ENCODE peak calls at places on chromosomes 12 and 14, in six cellular contexts. One of them, this sample, is unnamed. For H3K36me3, the result is how much of the 10 kb centered on the place peaks cover.

GRCh38 chr12:52739963-52740362 is 36.6 kb upstream of the KRT77 start:
- DNase-seq in tibial artery: no peak
- DNase-seq in HCT116: no peak
- DNase-seq in IMR-90: no peak
- DNase-seq in mucosa of descending colon: no peak
- DNase-seq in uterus: no peak
- DNase-seq in this sample: no peak

GRCh38 chr12:56634837-56635538 is 4.9 kb upstream of the BAZ2A start:
- DNase-seq in uterus: peak
- DNase-seq in tibial artery: peak
- DNase-seq in HCT116: peak
- DNase-seq in IMR-90: peak
- DNase-seq in mucosa of descending colon: peak
- DNase-seq in this sample: peak

GRCh38 chr12:88172844-88173407 is 30.8 kb downstream of the TMTC3 start:
- DNase-seq in tibial artery: no peak
- DNase-seq in HCT116: no peak
- DNase-seq in IMR-90: peak
- DNase-seq in uterus: no peak
- DNase-seq in mucosa of descending colon: no peak
- DNase-seq in this sample: no peak

GRCh38 chr12:21884942-21885341 is 56.3 kb downstream of the ABCC9 start:
- DNase-seq in uterus: no peak
- DNase-seq in mucosa of descending colon: no peak
- DNase-seq in HCT116: no peak
- DNase-seq in IMR-90: no peak
- DNase-seq in tibial artery: no peak
- DNase-seq in this sample: no peak

GRCh38 chr14:99127651-99128167 is 144.3 kb downstream of the BCL11B start:
- DNase-seq in HCT116: no peak
- DNase-seq in mucosa of descending colon: no peak
- DNase-seq in IMR-90: no peak
- DNase-seq in tibial artery: peak
- DNase-seq in uterus: no peak
- DNase-seq in this sample: no peak

GRCh38 chr12:49703647-49704137 is 3.5 kb downstream of the FMNL3 start:
- DNase-seq in mucosa of descending colon: no peak
- DNase-seq in IMR-90: peak
- DNase-seq in HCT116: no peak
- DNase-seq in tibial artery: no peak
- DNase-seq in uterus: no peak
- DNase-seq in this sample: no peak

GRCh38 chr12:39619316-39619659 is 315 bp downstream of the ABCD2 start:
- DNase-seq in mucosa of descending colon: no peak
- DNase-seq in IMR-90: no peak
- DNase-seq in HCT116: no peak
- DNase-seq in uterus: no peak
- DNase-seq in tibial artery: no peak
- DNase-seq in this sample: no peak

GRCh38 chr12:52836491-52837175 is 2.5 kb upstream of the KRT79 start:
- DNase-seq in uterus: no peak
- DNase-seq in mucosa of descending colon: no peak
- DNase-seq in HCT116: no peak
- DNase-seq in IMR-90: no peak
- DNase-seq in tibial artery: no peak
- DNase-seq in this sample: no peak

GRCh38 chr12:68932123-68932700 is 759 bp downstream of the CPM start:
- DNase-seq in IMR-90: no peak
- DNase-seq in tibial artery: no peak
- DNase-seq in HCT116: no peak
- DNase-seq in uterus: no peak
- DNase-seq in mucosa of descending colon: no peak
- DNase-seq in this sample: no peak

GRCh38 chr12:27309995-27310315 is 22.7 kb upstream of the BMAL2 start:
- DNase-seq in HCT116: no peak
- DNase-seq in tibial artery: no peak
- DNase-seq in uterus: no peak
- DNase-seq in mucosa of descending colon: no peak
- DNase-seq in IMR-90: no peak
- DNase-seq in this sample: no peak

GRCh38 chr12:27303139-27304111 is 29.2 kb upstream of the BMAL2 start:
- DNase-seq in uterus: no peak
- DNase-seq in IMR-90: peak
- DNase-seq in mucosa of descending colon: no peak
- DNase-seq in tibial artery: no peak
- DNase-seq in HCT116: no peak
- DNase-seq in this sample: no peak

GRCh38 chr12:27309293-27309994 is 23.2 kb upstream of the BMAL2 start:
- DNase-seq in HCT116: no peak
- DNase-seq in uterus: no peak
- DNase-seq in tibial artery: no peak
- DNase-seq in mucosa of descending colon: no peak
- DNase-seq in IMR-90: no peak
- DNase-seq in this sample: no peak

GRCh38 chr12:27304856-27305255 is 27.8 kb upstream of the BMAL2 start:
- DNase-seq in mucosa of descending colon: no peak
- DNase-seq in HCT116: no peak
- DNase-seq in uterus: no peak
- DNase-seq in IMR-90: no peak
- DNase-seq in tibial artery: no peak
- DNase-seq in this sample: no peak

GRCh38 chr12:27305673-27306504 is 26.7 kb upstream of the BMAL2 start:
- DNase-seq in HCT116: peak
- DNase-seq in uterus: no peak
- DNase-seq in IMR-90: peak
- DNase-seq in mucosa of descending colon: no peak
- DNase-seq in tibial artery: no peak
- DNase-seq in this sample: no peak
- H3K36me3 ChIP-seq in HCT116: under half
- H3K36me3 ChIP-seq in uterus: under half
- H3K36me3 ChIP-seq in IMR-90: under half
- H3K36me3 ChIP-seq in mucosa of descending colon: under half
- H3K36me3 ChIP-seq in tibial artery: under half
- H3K36me3 ChIP-seq in this sample: under half

GRCh38 chr14:73913256-73913655 is 26.6 kb downstream of the ZNF410 start:
- DNase-seq in mucosa of descending colon: no peak
- DNase-seq in uterus: no peak
- DNase-seq in tibial artery: no peak
- DNase-seq in IMR-90: peak
- DNase-seq in HCT116: no peak
- DNase-seq in this sample: no peak
- H3K36me3 ChIP-seq in mucosa of descending colon: under half
- H3K36me3 ChIP-seq in uterus: under half
- H3K36me3 ChIP-seq in tibial artery: half or more
- H3K36me3 ChIP-seq in IMR-90: under half
- H3K36me3 ChIP-seq in HCT116: under half
- H3K36me3 ChIP-seq in this sample: under half

GRCh38 chr14:91473046-91473445 is 37.1 kb downstream of the PPP4R3A start:
- DNase-seq in uterus: no peak
- DNase-seq in tibial artery: no peak
- DNase-seq in mucosa of descending colon: no peak
- DNase-seq in IMR-90: no peak
- DNase-seq in HCT116: no peak
- DNase-seq in this sample: no peak
- H3K36me3 ChIP-seq in uterus: under half
- H3K36me3 ChIP-seq in tibial artery: half or more
- H3K36me3 ChIP-seq in mucosa of descending colon: under half
- H3K36me3 ChIP-seq in IMR-90: under half
- H3K36me3 ChIP-seq in HCT116: half or more
- H3K36me3 ChIP-seq in this sample: under half

GRCh38 chr12:57783861-57784260 is 1.3 kb downstream of the TSFM start:
- DNase-seq in tibial artery: no peak
- DNase-seq in uterus: no peak
- DNase-seq in HCT116: no peak
- DNase-seq in mucosa of descending colon: no peak
- DNase-seq in IMR-90: no peak
- DNase-seq in this sample: no peak
- H3K36me3 ChIP-seq in tibial artery: under half
- H3K36me3 ChIP-seq in uterus: under half
- H3K36me3 ChIP-seq in HCT116: under half
- H3K36me3 ChIP-seq in mucosa of descending colon: under half
- H3K36me3 ChIP-seq in IMR-90: under half
- H3K36me3 ChIP-seq in this sample: under half

GRCh38 chr12:72273499-72273837 is 1.3 kb downstream of the TRHDE start:
- DNase-seq in HCT116: no peak
- DNase-seq in mucosa of descending colon: no peak
- DNase-seq in IMR-90: no peak
- DNase-seq in uterus: peak
- DNase-seq in tibial artery: no peak
- DNase-seq in this sample: no peak

GRCh38 chr12:72271741-72272661 is at the start of gene TRHDE:
- DNase-seq in uterus: peak
- DNase-seq in mucosa of descending colon: no peak
- DNase-seq in HCT116: no peak
- DNase-seq in IMR-90: peak
- DNase-seq in tibial artery: peak
- DNase-seq in this sample: peak

GRCh38 chr12:72273851-72274284 is 1.7 kb downstream of the TRHDE start:
- DNase-seq in mucosa of descending colon: no peak
- DNase-seq in IMR-90: no peak
- DNase-seq in tibial artery: no peak
- DNase-seq in uterus: peak
- DNase-seq in HCT116: no peak
- DNase-seq in this sample: peak

GRCh38 chr12:72271401-72271740 is 799 bp upstream of the TRHDE start:
- DNase-seq in uterus: peak
- DNase-seq in mucosa of descending colon: no peak
- DNase-seq in tibial artery: no peak
- DNase-seq in IMR-90: peak
- DNase-seq in HCT116: no peak
- DNase-seq in this sample: peak

GRCh38 chr12:72272731-72273498 is 745 bp downstream of the TRHDE start:
- DNase-seq in tibial artery: no peak
- DNase-seq in IMR-90: peak
- DNase-seq in uterus: peak
- DNase-seq in HCT116: no peak
- DNase-seq in mucosa of descending colon: peak
- DNase-seq in this sample: peak
- H3K36me3 ChIP-seq in tibial artery: under half
- H3K36me3 ChIP-seq in IMR-90: under half
- H3K36me3 ChIP-seq in uterus: under half
- H3K36me3 ChIP-seq in HCT116: under half
- H3K36me3 ChIP-seq in mucosa of descending colon: under half
- H3K36me3 ChIP-seq in this sample: under half

DNA sequence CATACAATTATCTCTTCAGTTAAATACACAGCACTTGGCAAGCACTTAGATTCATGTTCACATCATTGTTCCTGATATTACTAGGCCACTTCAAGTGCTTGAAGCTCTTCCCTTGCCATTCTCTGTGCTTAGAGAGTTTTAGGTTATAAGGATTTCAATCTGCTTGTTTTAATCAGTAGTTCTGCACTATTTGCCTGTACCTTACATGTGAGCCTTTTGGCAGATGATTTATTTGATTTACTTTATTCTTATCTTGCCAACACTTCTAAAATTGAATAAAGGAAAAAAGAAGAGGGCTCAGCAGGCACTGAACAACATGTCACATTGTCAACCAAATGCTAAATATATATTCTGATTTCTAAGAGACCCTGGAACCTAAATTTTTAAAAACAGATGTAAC is 363.8 kb upstream of the USP15 start:
- DNase-seq in tibial artery: no peak
- DNase-seq in uterus: no peak
- DNase-seq in HCT116: no peak
- DNase-seq in IMR-90: no peak
- DNase-seq in mucosa of descending colon: no peak
- DNase-seq in this sample: no peak
- H3K36me3 ChIP-seq in tibial artery: under half
- H3K36me3 ChIP-seq in uterus: under half
- H3K36me3 ChIP-seq in HCT116: under half
- H3K36me3 ChIP-seq in IMR-90: under half
- H3K36me3 ChIP-seq in mucosa of descending colon: under half
- H3K36me3 ChIP-seq in this sample: under half

This sample was measured in right lobe of liver.